ENCODE peak calls at places on chromosomes 16 and 17, in five cellular contexts. Q, Z, U, J and K are unnamed samples.

GRCh38 chr17:33521784-33522183 is 228.7 kb upstream of the ASIC2 start:
- DNase-seq in Q (no peak), Z (no peak), U (no peak), J (no peak), K (no peak)

GRCh38 chr17:37327341-37328090 is 48.3 kb upstream of the C17orf78 start:
- DNase-seq in Q (no peak), Z (no peak), U (peak; percentile 48), J (no peak), K (no peak)

GRCh38 chr16:86984286-86984685 is 332.9 kb downstream of the C16orf95 start:
- DNase-seq in Q (no peak), Z (no peak), U (no peak), J (no peak), K (no peak)

GRCh38 chr16:65717006-65717720 is 595.3 kb upstream of the CDH11 start:
- DNase-seq in Q (no peak), Z (no peak), U (no peak), J (no peak), K (no peak)

GRCh38 chr17:8210761-8211458 is 535 bp upstream of the AURKB start:
- DNase-seq in Q (no peak), Z (no peak), U (no peak), J (no peak), K (no peak)

GRCh38 chr17:7440823-7441174 is 1.5 kb downstream of the FGF11 start:
- DNase-seq in Q (no peak), Z (peak; percentile 69), U (no peak), J (no peak), K (no peak)

GRCh38 chr16:88750854-88751253 is 34.2 kb downstream of the PIEZO1 start:
- DNase-seq in Q (no peak), Z (no peak), U (no peak), J (no peak), K (no peak)

GRCh38 chr16:85307552-85308364 is 195.5 kb upstream of the CIBAR2 start:
- DNase-seq in Q (no peak), Z (peak; percentile 56), U (no peak), J (no peak), K (no peak)

GRCh38 chr17:79180358-79181005 is 105.9 kb downstream of the ENGASE start:
- DNase-seq in Q (no peak), Z (no peak), U (no peak), J (no peak), K (no peak)

GRCh38 chr17:8436169-8436932 is 667 bp downstream of the NDEL1 start:
- DNase-seq in Q (no peak), Z (peak; percentile 69), U (no peak), J (peak; percentile 40), K (peak; percentile 69)

GRCh38 chr17:76353004-76353598 is 615 bp downstream of the PRPSAP1 start:
- DNase-seq in Q (no peak), Z (peak; percentile 40), U (no peak), J (no peak), K (peak; percentile 24)

GRCh38 chr17:35117984-35118383 is 1.7 kb downstream of the RAD51D start:
- DNase-seq in Q (no peak), Z (no peak), U (no peak), J (no peak), K (peak; percentile 19)

GRCh38 chr17:59357929-59358328 is 26.5 kb downstream of the YPEL2 start:
- DNase-seq in Q (no peak), Z (no peak), U (peak; percentile 45), J (no peak), K (no peak)

GRCh38 chr17:2967515-2967914 is 95.9 kb downstream of the OR1D5 start:
- DNase-seq in Q (no peak), Z (no peak), U (no peak), J (no peak), K (no peak)

GRCh38 chr17:82330322-82331239 is 3.0 kb downstream of the SECTM1 start:
- DNase-seq in Q (no peak), Z (peak; percentile 61), U (peak; percentile 64), J (no peak), K (no peak)

GRCh38 chr17:6215071-6216035 is 145.2 kb downstream of the WSCD1 start:
- DNase-seq in Q (no peak), Z (no peak), U (no peak), J (no peak), K (no peak)

GRCh38 chr17:32461853-32462617 is 17.7 kb downstream of the PSMD11 start:
- DNase-seq in Q (peak; percentile 40), Z (peak; percentile 35), U (no peak), J (peak; percentile 43), K (peak; percentile 43)

GRCh38 chr16:66954097-66954659 is 6.9 kb upstream of the CES3 start:
- DNase-seq in Q (peak; percentile 58), Z (peak; percentile 68), U (peak; percentile 28), J (peak; percentile 65), K (peak; percentile 72)

GRCh38 chr16:84553873-84554399 is 49.5 kb upstream of the MEAK7 start:
- DNase-seq in Q (no peak), Z (no peak), U (no peak), J (peak; percentile 16), K (peak; percentile 57)

GRCh38 chr16:89906141-89907025 is 12.3 kb upstream of the MC1R start:
- DNase-seq in Q (no peak), Z (no peak), U (no peak), J (no peak), K (no peak)

GRCh38 chr17:68301438-68301959 is 10.2 kb downstream of the ARSG start:
- DNase-seq in Q (no peak), Z (no peak), U (no peak), J (no peak), K (no peak)

GRCh38 chr17:40993856-40994255 is at the start of gene KRTAP3-3:
- DNase-seq in Q (no peak), Z (no peak), U (no peak), J (no peak), K (no peak)

GRCh38 chr16:49472598-49472997 is 99.0 kb downstream of the C16orf78 start:
- DNase-seq in Q (no peak), Z (peak; percentile 11), U (no peak), J (no peak), K (no peak)

GRCh38 chr16:12147681-12148479 is 171.3 kb downstream of the SNX29 start:
- DNase-seq in Q (peak; percentile 60), Z (peak; percentile 43), U (no peak), J (no peak), K (no peak)

GRCh38 chr17:81684442-81684911 is 666 bp downstream of the HGS start:
- DNase-seq in Q (no peak), Z (no peak), U (peak; percentile 60), J (no peak), K (no peak)

GRCh38 chr16:28867241-28867640 is 3.6 kb downstream of the SH2B1 start:
- DNase-seq in Q (no peak), Z (no peak), U (no peak), J (no peak), K (no peak)